ENCODE peak calls at places on chromosomes 3 and 15, in eight cellular contexts. One of them, this sample, is unnamed.

GRCh38 chr3:181692850-181693154 is 18.9 kb upstream of the SOX2 start:
- DNase-seq in kidney: no peak
- DNase-seq in brain microvascular endothelial cell: no peak
- DNase-seq in caudate nucleus: no peak
- DNase-seq in thoracic aorta: no peak
- DNase-seq in left ventricle myocardium inferior: no peak
- DNase-seq in keratinocyte: no peak
- DNase-seq in coronary artery: no peak
- DNase-seq in this sample: no peak

GRCh38 chr15:99962006-99962561 is 228.8 kb upstream of the LYSMD4 start:
- DNase-seq in kidney: no peak
- DNase-seq in brain microvascular endothelial cell: no peak
- DNase-seq in caudate nucleus: no peak
- DNase-seq in thoracic aorta: no peak
- DNase-seq in left ventricle myocardium inferior: no peak
- DNase-seq in keratinocyte: no peak
- DNase-seq in coronary artery: peak
- DNase-seq in this sample: no peak

GRCh38 chr15:25900901-25901300 is 37.8 kb upstream of the ATP10A start:
- DNase-seq in kidney: no peak
- DNase-seq in brain microvascular endothelial cell: no peak
- DNase-seq in caudate nucleus: no peak
- DNase-seq in thoracic aorta: no peak
- DNase-seq in left ventricle myocardium inferior: no peak
- DNase-seq in keratinocyte: no peak
- DNase-seq in coronary artery: no peak
- DNase-seq in this sample: no peak

GRCh38 chr15:38129531-38130199 is 123.0 kb upstream of the SPRED1 start:
- DNase-seq in kidney: peak
- DNase-seq in brain microvascular endothelial cell: peak
- DNase-seq in caudate nucleus: peak
- DNase-seq in thoracic aorta: peak
- DNase-seq in left ventricle myocardium inferior: peak
- DNase-seq in keratinocyte: peak
- DNase-seq in coronary artery: peak
- DNase-seq in this sample: no peak

GRCh38 chr15:66936115-66936863 is 129.1 kb upstream of the SMAD3 start:
- DNase-seq in kidney: peak
- DNase-seq in brain microvascular endothelial cell: no peak
- DNase-seq in caudate nucleus: no peak
- DNase-seq in thoracic aorta: no peak
- DNase-seq in left ventricle myocardium inferior: peak
- DNase-seq in keratinocyte: no peak
- DNase-seq in coronary artery: peak
- DNase-seq in this sample: no peak

GRCh38 chr15:31235298-31236183 is 91.1 kb upstream of the KLF13 start:
- DNase-seq in kidney: peak
- DNase-seq in brain microvascular endothelial cell: peak
- DNase-seq in caudate nucleus: no peak
- DNase-seq in thoracic aorta: no peak
- DNase-seq in left ventricle myocardium inferior: peak
- DNase-seq in keratinocyte: no peak
- DNase-seq in coronary artery: peak
- DNase-seq in this sample: no peak

GRCh38 chr15:34365073-34365825 is 1.7 kb downstream of the LPCAT4 start:
- DNase-seq in kidney: no peak
- DNase-seq in brain microvascular endothelial cell: no peak
- DNase-seq in caudate nucleus: no peak
- DNase-seq in thoracic aorta: no peak
- DNase-seq in left ventricle myocardium inferior: peak
- DNase-seq in keratinocyte: no peak
- DNase-seq in coronary artery: no peak
- DNase-seq in this sample: no peak

GRCh38 chr15:80010131-80010673 is 39.2 kb upstream of the BCL2A1 start:
- DNase-seq in kidney: no peak
- DNase-seq in brain microvascular endothelial cell: no peak
- DNase-seq in caudate nucleus: no peak
- DNase-seq in thoracic aorta: no peak
- DNase-seq in left ventricle myocardium inferior: no peak
- DNase-seq in keratinocyte: no peak
- DNase-seq in coronary artery: no peak
- DNase-seq in this sample: no peak

GRCh38 chr3:2579206-2579605 is 480.5 kb downstream of the CNTN4 start:
- DNase-seq in kidney: no peak
- DNase-seq in brain microvascular endothelial cell: no peak
- DNase-seq in caudate nucleus: no peak
- DNase-seq in thoracic aorta: no peak
- DNase-seq in left ventricle myocardium inferior: no peak
- DNase-seq in keratinocyte: no peak
- DNase-seq in coronary artery: no peak
- DNase-seq in this sample: no peak

GRCh38 chr3:192879346-192880031 is 38.2 kb downstream of the MB21D2 start:
- DNase-seq in kidney: no peak
- DNase-seq in brain microvascular endothelial cell: peak
- DNase-seq in caudate nucleus: no peak
- DNase-seq in thoracic aorta: no peak
- DNase-seq in left ventricle myocardium inferior: no peak
- DNase-seq in keratinocyte: peak
- DNase-seq in coronary artery: no peak
- DNase-seq in this sample: no peak

GRCh38 chr3:49531218-49531617 is 23.1 kb upstream of the BSN start:
- DNase-seq in kidney: no peak
- DNase-seq in brain microvascular endothelial cell: no peak
- DNase-seq in caudate nucleus: no peak
- DNase-seq in thoracic aorta: no peak
- DNase-seq in left ventricle myocardium inferior: no peak
- DNase-seq in keratinocyte: no peak
- DNase-seq in coronary artery: no peak
- DNase-seq in this sample: no peak

GRCh38 chr3:11632564-11632963 is 11.2 kb downstream of the VGLL4 start:
- DNase-seq in kidney: no peak
- DNase-seq in brain microvascular endothelial cell: no peak
- DNase-seq in caudate nucleus: no peak
- DNase-seq in thoracic aorta: no peak
- DNase-seq in left ventricle myocardium inferior: no peak
- DNase-seq in keratinocyte: no peak
- DNase-seq in coronary artery: no peak
- DNase-seq in this sample: no peak

GRCh38 chr3:186362988-186363387 is 954 bp upstream of the DGKG start:
- DNase-seq in kidney: no peak
- DNase-seq in brain microvascular endothelial cell: no peak
- DNase-seq in caudate nucleus: no peak
- DNase-seq in thoracic aorta: no peak
- DNase-seq in left ventricle myocardium inferior: no peak
- DNase-seq in keratinocyte: no peak
- DNase-seq in coronary artery: no peak
- DNase-seq in this sample: no peak

GRCh38 chr3:64143399-64144130 is 81.7 kb downstream of the PRICKLE2 start:
- DNase-seq in kidney: no peak
- DNase-seq in brain microvascular endothelial cell: peak
- DNase-seq in caudate nucleus: no peak
- DNase-seq in thoracic aorta: no peak
- DNase-seq in left ventricle myocardium inferior: no peak
- DNase-seq in keratinocyte: no peak
- DNase-seq in coronary artery: no peak
- DNase-seq in this sample: no peak

GRCh38 chr3:136258199-136258598 is 8.1 kb downstream of the PCCB start:
- DNase-seq in kidney: no peak
- DNase-seq in brain microvascular endothelial cell: no peak
- DNase-seq in caudate nucleus: no peak
- DNase-seq in thoracic aorta: no peak
- DNase-seq in left ventricle myocardium inferior: no peak
- DNase-seq in keratinocyte: no peak
- DNase-seq in coronary artery: no peak
- DNase-seq in this sample: no peak

GRCh38 chr3:153221748-153222162 is 59.7 kb downstream of the RAP2B start:
- DNase-seq in kidney: no peak
- DNase-seq in brain microvascular endothelial cell: peak
- DNase-seq in caudate nucleus: no peak
- DNase-seq in thoracic aorta: peak
- DNase-seq in left ventricle myocardium inferior: peak
- DNase-seq in keratinocyte: peak
- DNase-seq in coronary artery: peak
- DNase-seq in this sample: peak

GRCh38 chr3:142947352-142947751 is 16.1 kb downstream of the PAQR9 start:
- DNase-seq in kidney: no peak
- DNase-seq in brain microvascular endothelial cell: no peak
- DNase-seq in caudate nucleus: no peak
- DNase-seq in thoracic aorta: no peak
- DNase-seq in left ventricle myocardium inferior: no peak
- DNase-seq in keratinocyte: no peak
- DNase-seq in coronary artery: no peak
- DNase-seq in this sample: no peak

GRCh38 chr3:171711461-171711860 is 98.8 kb downstream of the PLD1 start:
- DNase-seq in kidney: no peak
- DNase-seq in brain microvascular endothelial cell: no peak
- DNase-seq in caudate nucleus: no peak
- DNase-seq in thoracic aorta: no peak
- DNase-seq in left ventricle myocardium inferior: no peak
- DNase-seq in keratinocyte: no peak
- DNase-seq in coronary artery: no peak
- DNase-seq in this sample: no peak

GRCh38 chr15:31049122-31049521 is 52.4 kb downstream of the TRPM1 start:
- DNase-seq in kidney: no peak
- DNase-seq in brain microvascular endothelial cell: no peak
- DNase-seq in caudate nucleus: no peak
- DNase-seq in thoracic aorta: no peak
- DNase-seq in left ventricle myocardium inferior: no peak
- DNase-seq in keratinocyte: no peak
- DNase-seq in coronary artery: no peak
- DNase-seq in this sample: no peak

GRCh38 chr15:43270676-43271306 is 4.1 kb upstream of the TGM5 start:
- DNase-seq in kidney: no peak
- DNase-seq in brain microvascular endothelial cell: no peak
- DNase-seq in caudate nucleus: no peak
- DNase-seq in thoracic aorta: no peak
- DNase-seq in left ventricle myocardium inferior: no peak
- DNase-seq in keratinocyte: no peak
- DNase-seq in coronary artery: peak
- DNase-seq in this sample: no peak
- H3K27ac ChIP-seq in kidney: no peak
- H3K27ac ChIP-seq in brain microvascular endothelial cell: no peak
- H3K27ac ChIP-seq in caudate nucleus: no peak
- H3K27ac ChIP-seq in thoracic aorta: no peak
- H3K27ac ChIP-seq in left ventricle myocardium inferior: no peak
- H3K27ac ChIP-seq in keratinocyte: no peak
- H3K27ac ChIP-seq in coronary artery: no peak
- H3K27ac ChIP-seq in this sample: no peak

GRCh38 chr3:170350515-170351413 is 6.8 kb upstream of the SKIL start:
- DNase-seq in kidney: no peak
- DNase-seq in brain microvascular endothelial cell: no peak
- DNase-seq in caudate nucleus: no peak
- DNase-seq in thoracic aorta: no peak
- DNase-seq in left ventricle myocardium inferior: no peak
- DNase-seq in keratinocyte: no peak
- DNase-seq in coronary artery: no peak
- DNase-seq in this sample: no peak

GRCh38 chr3:170346481-170347125 is 10.9 kb upstream of the SKIL start:
- DNase-seq in kidney: no peak
- DNase-seq in brain microvascular endothelial cell: no peak
- DNase-seq in caudate nucleus: no peak
- DNase-seq in thoracic aorta: no peak
- DNase-seq in left ventricle myocardium inferior: no peak
- DNase-seq in keratinocyte: no peak
- DNase-seq in coronary artery: no peak
- DNase-seq in this sample: no peak

DNA sequence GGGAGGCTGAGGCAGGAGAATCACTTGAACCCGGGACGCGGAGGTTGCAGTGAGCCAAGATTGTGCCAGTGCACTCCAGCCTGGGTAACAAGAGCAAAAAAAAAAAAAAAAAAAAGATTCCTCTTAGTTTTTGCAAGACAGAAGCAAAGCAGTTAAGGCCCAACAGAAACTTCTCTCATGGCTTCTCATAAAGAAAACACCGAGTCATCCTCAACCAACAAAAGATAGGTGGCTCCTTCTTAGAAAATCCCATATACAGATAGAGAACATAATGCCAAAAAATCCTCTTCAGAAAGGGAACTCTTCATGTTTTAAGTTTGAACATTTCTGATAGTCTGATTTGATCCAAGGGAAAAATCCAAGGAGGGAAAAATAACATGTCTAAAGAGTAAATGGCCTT is 12.5 kb upstream of the SKIL start:
- DNase-seq in kidney: no peak
- DNase-seq in brain microvascular endothelial cell: no peak
- DNase-seq in caudate nucleus: no peak
- DNase-seq in thoracic aorta: no peak
- DNase-seq in left ventricle myocardium inferior: no peak
- DNase-seq in keratinocyte: no peak
- DNase-seq in coronary artery: no peak
- DNase-seq in this sample: no peak
- H3K27ac ChIP-seq in kidney: no peak
- H3K27ac ChIP-seq in brain microvascular endothelial cell: peak
- H3K27ac ChIP-seq in caudate nucleus: no peak
- H3K27ac ChIP-seq in thoracic aorta: no peak
- H3K27ac ChIP-seq in left ventricle myocardium inferior: no peak
- H3K27ac ChIP-seq in keratinocyte: no peak
- H3K27ac ChIP-seq in coronary artery: no peak
- H3K27ac ChIP-seq in this sample: no peak

GRCh38 chr15:45522179-45522930 is at the start of gene SLC30A4:
- DNase-seq in kidney: peak
- DNase-seq in brain microvascular endothelial cell: peak
- DNase-seq in caudate nucleus: peak
- DNase-seq in thoracic aorta: peak
- DNase-seq in left ventricle myocardium inferior: peak
- DNase-seq in keratinocyte: no peak
- DNase-seq in coronary artery: peak
- DNase-seq in this sample: peak
- H3K27ac ChIP-seq in kidney: peak
- H3K27ac ChIP-seq in brain microvascular endothelial cell: no peak
- H3K27ac ChIP-seq in caudate nucleus: peak
- H3K27ac ChIP-seq in thoracic aorta: peak
- H3K27ac ChIP-seq in left ventricle myocardium inferior: peak
- H3K27ac ChIP-seq in keratinocyte: no peak
- H3K27ac ChIP-seq in coronary artery: peak
- H3K27ac ChIP-seq in this sample: no peak

DNA sequence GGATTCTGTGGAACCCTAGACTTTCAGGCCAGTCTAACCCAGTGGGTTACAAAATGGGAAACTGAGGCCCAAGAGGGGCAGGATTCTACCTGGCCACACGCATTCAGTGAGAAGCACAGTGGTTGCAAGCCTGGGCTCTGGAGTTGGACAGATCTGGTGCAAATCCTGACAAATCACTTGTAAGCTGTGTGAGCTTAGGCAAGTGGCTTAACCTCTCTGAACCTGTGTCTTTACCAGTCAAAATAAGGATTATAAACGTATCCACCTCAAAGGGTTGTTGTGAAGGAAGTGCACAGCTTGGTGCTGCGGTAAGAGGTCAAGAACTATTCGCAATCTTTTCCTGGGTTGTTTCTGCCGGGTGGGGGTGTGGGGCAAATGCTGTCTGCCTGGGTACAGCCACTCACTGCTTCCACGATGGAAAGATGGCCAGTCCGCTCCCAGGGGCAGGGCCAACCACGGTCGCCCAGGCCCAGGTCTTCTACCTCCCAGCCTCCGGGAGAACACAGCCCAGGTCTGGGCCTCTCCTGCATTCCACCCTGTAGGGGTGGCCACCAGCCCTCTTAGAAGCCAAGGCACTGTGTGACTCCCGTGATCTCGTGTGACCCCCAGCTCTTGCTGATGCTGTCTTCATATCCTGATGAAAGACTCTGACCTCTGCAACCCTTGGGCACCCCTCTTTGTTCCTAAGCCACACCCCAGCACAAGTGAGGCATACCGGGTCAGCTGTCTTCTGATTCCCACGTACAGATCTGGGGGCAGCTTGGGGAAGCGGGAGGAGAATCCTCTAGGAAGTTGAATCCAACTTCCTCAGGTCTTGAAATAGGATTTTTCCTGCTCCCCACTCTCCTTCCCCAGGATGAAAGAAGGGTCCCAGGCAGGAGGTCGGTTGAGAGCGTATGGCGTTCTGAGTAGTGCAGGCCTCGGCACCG is 1.5 kb downstream of the CHRNA3 start:
- DNase-seq in kidney: no peak
- DNase-seq in brain microvascular endothelial cell: no peak
- DNase-seq in caudate nucleus: no peak
- DNase-seq in thoracic aorta: no peak
- DNase-seq in left ventricle myocardium inferior: no peak
- DNase-seq in keratinocyte: no peak
- DNase-seq in coronary artery: no peak
- DNase-seq in this sample: no peak
- H3K27ac ChIP-seq in kidney: no peak
- H3K27ac ChIP-seq in brain microvascular endothelial cell: no peak
- H3K27ac ChIP-seq in caudate nucleus: no peak
- H3K27ac ChIP-seq in thoracic aorta: no peak
- H3K27ac ChIP-seq in left ventricle myocardium inferior: no peak
- H3K27ac ChIP-seq in keratinocyte: no peak
- H3K27ac ChIP-seq in coronary artery: no peak
- H3K27ac ChIP-seq in this sample: no peak